ENCODE peak calls at places on chromosomes 11 and 22, in six cellular contexts. I is uterus, J is thoracic aorta, V is HL-60, F is mucosa of descending colon, P is brain microvascular endothelial cell. W is an unnamed sample.
A peak's percentile ranks its signal among the peaks of the same experiment; 100 is the strongest.

GRCh38 chr22:35539910-35540599 is 576 bp upstream of the RASD2 start:
- DNase-seq in P (no peak), V (peak; percentile 16), I (peak; percentile 77), J (no peak), F (peak; percentile 86), W (peak; percentile 35)

GRCh38 chr11:43681543-43681942 is 1.0 kb downstream of the HSD17B12 start:
- DNase-seq in F (no peak), J (no peak), I (no peak), V (no peak), P (no peak), W (peak; percentile 35)

GRCh38 chr11:79758325-79758724 is 317.5 kb upstream of the TENM4 start:
- DNase-seq in I (no peak), P (no peak), V (no peak), F (no peak), J (no peak), W (no peak)

GRCh38 chr11:92216789-92217188 is 7.8 kb upstream of the FAT3 start:
- DNase-seq in J (no peak), F (no peak), P (no peak), V (no peak), I (no peak), W (no peak)

GRCh38 chr22:46866591-46866990 is 104.1 kb downstream of the TBC1D22A start:
- DNase-seq in F (no peak), J (no peak), P (peak; percentile 91), I (no peak), V (no peak), W (peak; percentile 91)

GRCh38 chr11:11584446-11584810 is 37.4 kb downstream of the GALNT18 start:
- DNase-seq in F (no peak), I (no peak), P (peak; percentile 83), V (no peak), J (no peak), W (peak; percentile 77)

GRCh38 chr11:15229069-15229468 is 114.3 kb downstream of the INSC start:
- DNase-seq in J (no peak), V (no peak), F (no peak), I (no peak), P (no peak), W (peak; percentile 24)

GRCh38 chr11:74311352-74311926 is at the start of gene P4HA3:
- DNase-seq in F (peak; percentile 87), P (peak; percentile 21), I (peak; percentile 70), V (peak; percentile 57), J (no peak), W (peak; percentile 55)

GRCh38 chr22:28440517-28441366 is 238.9 kb downstream of the TTC28 start:
- DNase-seq in I (no peak), V (no peak), P (peak; percentile 24), J (no peak), F (no peak), W (peak; percentile 75)

GRCh38 chr22:37659066-37659896 is 758 bp downstream of the PDXP start:
- DNase-seq in J (no peak), I (no peak), V (no peak), F (peak; percentile 81), P (no peak), W (no peak)

GRCh38 chr22:44889233-44889878 is 120.4 kb downstream of the PHF21B start:
- DNase-seq in P (no peak), J (no peak), I (no peak), F (no peak), V (no peak), W (no peak)

GRCh38 chr11:14300661-14301304 is 58.2 kb downstream of the RRAS2 start:
- DNase-seq in P (peak; percentile 76), V (peak; percentile 75), F (no peak), I (peak; percentile 43), J (peak; percentile 6), W (peak; percentile 88)

GRCh38 chr11:113417428-113417827 is 29.8 kb downstream of the ANKK1 start:
- DNase-seq in P (no peak), F (no peak), V (no peak), I (no peak), J (no peak), W (no peak)

GRCh38 chr11:35525501-35526175 is at the start of gene PAMR1:
- DNase-seq in V (no peak), J (no peak), F (peak; percentile 39), I (peak; percentile 77), P (peak; percentile 74), W (peak; percentile 93)

GRCh38 chr11:35531246-35531645 is 5.8 kb upstream of the PAMR1 start:
- DNase-seq in I (no peak), J (no peak), P (no peak), V (no peak), F (no peak), W (no peak)

GRCh38 chr11:35526370-35526792 is 965 bp upstream of the PAMR1 start:
- DNase-seq in F (no peak), V (no peak), I (no peak), J (no peak), P (peak; percentile 73), W (peak; percentile 60)

GRCh38 chr11:35524780-35525179 is 636 bp downstream of the PAMR1 start:
- DNase-seq in P (peak; percentile 52), V (no peak), I (no peak), J (no peak), F (no peak), W (peak; percentile 72)

GRCh38 chr11:35529971-35530495 is 4.6 kb upstream of the PAMR1 start:
- DNase-seq in I (peak; percentile 45), V (no peak), F (no peak), P (peak; percentile 87), J (peak; percentile 21), W (peak; percentile 91)
- TF ChIP-seq CTCF in I (no peak), V (no peak), F (no peak), P (no peak), J (no peak), W (no peak)

GRCh38 chr22:41561788-41562187 is 978 bp downstream of the CSDC2 start:
- DNase-seq in I (no peak), V (no peak), F (peak; percentile 19), P (no peak), J (no peak), W (no peak)

GRCh38 chr22:41560095-41560487 is 719 bp upstream of the CSDC2 start:
- DNase-seq in I (no peak), V (no peak), F (no peak), J (no peak), P (no peak), W (no peak)

GRCh38 chr22:41563051-41563711 is 2.4 kb downstream of the CSDC2 start:
- DNase-seq in I (peak; percentile 74), P (peak; percentile 70), V (no peak), F (peak; percentile 19), J (no peak), W (peak; percentile 83)

GRCh38 chr22:41562461-41562860 is 1.7 kb downstream of the CSDC2 start:
- DNase-seq in J (no peak), F (no peak), P (no peak), V (no peak), I (no peak), W (no peak)

DNA sequence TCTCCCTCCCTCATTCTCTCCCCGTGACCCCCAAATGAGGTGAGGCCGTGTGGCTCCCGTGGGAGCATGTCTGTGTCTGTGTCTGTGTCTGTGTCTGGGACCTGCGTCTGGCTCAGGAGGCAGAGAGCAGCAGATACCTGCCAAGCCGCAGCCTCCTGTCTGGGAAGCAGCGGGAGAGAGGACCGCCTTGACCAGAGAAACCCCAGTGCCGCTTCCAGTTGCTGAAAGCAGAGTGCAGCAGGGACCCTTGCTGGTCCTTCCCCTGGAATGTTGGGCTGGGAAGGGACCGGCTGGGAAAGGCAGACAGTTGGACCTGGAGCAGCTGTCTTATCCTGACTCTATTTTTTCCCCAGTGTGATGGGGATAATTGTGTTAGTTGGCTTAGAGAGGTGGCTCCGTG is 525 bp downstream of the CSDC2 start:
- DNase-seq in P (no peak), F (no peak), I (no peak), J (no peak), V (no peak), W (peak; percentile 35)
- H3K4me3 ChIP-seq in P (peak overlapping the region; percentile 31), F (no peak overlapping the region), I (peak overlapping the region; percentile 60), J (peak overlapping the region; percentile 76), V (no peak overlapping the region), W (peak overlapping the region; percentile 59)

GRCh38 chr11:235998-236773 is at the start of gene SIRT3:
- DNase-seq in I (peak; percentile 79), J (peak; percentile 19), F (peak; percentile 91), P (peak; percentile 60), V (peak; percentile 88), W (peak; percentile 82)
- TF ChIP-seq CTCF in I (peak; percentile 36), J (peak; percentile 31), F (no peak), P (peak; percentile 6), V (no peak), W (no peak)

GRCh38 chr11:65420506-65421203 is 1.9 kb upstream of the NEAT1 start:
- DNase-seq in I (no peak), P (no peak), J (no peak), V (no peak), F (no peak), W (no peak)

GRCh38 chr11:65421204-65422103 is 1.1 kb upstream of the NEAT1 start:
- DNase-seq in F (peak; percentile 90), V (peak; percentile 94), I (peak; percentile 96), P (peak; percentile 96), J (peak; percentile 97), W (peak; percentile 100)

GRCh38 chr11:65418681-65419459 is 3.7 kb upstream of the NEAT1 start:
- DNase-seq in J (peak; percentile 91), F (peak; percentile 95), P (peak; percentile 93), I (peak; percentile 96), V (peak; percentile 99), W (peak; percentile 100)

GRCh38 chr11:65419460-65419772 is 3.2 kb upstream of the NEAT1 start:
- DNase-seq in I (peak; percentile 43), J (no peak), F (peak; percentile 59), P (no peak), V (no peak), W (no peak)

DNA sequence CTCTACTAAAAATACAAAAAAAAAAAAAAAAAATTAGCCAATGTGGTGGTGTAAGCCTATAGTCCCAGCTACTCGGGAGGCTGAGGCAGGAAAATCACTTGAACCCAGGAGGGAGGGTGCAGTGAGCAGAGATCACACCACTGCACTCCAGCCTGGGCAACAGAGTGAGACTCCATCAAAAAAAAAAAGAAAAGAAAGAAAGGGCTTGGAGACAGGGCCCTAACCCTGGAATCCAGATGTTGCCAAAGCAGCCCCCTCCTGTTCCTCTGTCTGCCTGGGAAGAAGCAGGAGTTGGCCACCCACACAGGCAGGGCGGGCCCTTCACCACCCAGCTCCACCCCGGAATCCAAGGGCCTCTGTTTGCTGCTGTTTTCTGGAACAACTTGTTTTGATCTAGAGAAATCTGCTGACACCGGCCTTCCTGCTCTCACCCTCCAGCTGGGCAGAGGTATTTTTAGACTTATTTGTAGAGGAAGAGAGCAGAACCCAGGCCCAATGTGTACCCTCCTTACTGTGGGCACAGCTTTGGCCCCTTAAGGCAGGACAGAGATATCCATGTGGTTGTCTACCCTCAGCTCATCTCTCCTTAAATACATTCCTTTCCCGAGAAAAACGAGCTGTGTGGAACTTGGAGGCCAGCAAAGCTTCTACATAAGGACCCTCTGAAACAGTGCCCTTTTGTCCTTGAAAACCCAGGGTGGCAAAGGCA is 2.7 kb upstream of the NEAT1 start:
- DNase-seq in P (peak; percentile 92), F (peak; percentile 91), J (peak; percentile 84), I (peak; percentile 90), V (peak; percentile 85), W (peak; percentile 99)
- H3K4me3 ChIP-seq in P (peak overlapping the region; percentile 15), F (no peak overlapping the region), J (peak overlapping the region; percentile 94), I (peak overlapping the region; percentile 26), V (no peak overlapping the region), W (no peak overlapping the region)

GRCh38 chr11:127070808-127071207 is 70.2 kb upstream of the KIRREL3 start:
- DNase-seq in V (no peak), I (no peak), J (no peak), F (no peak), P (no peak), W (no peak)

GRCh38 chr11:127071606-127072005 is 71.0 kb upstream of the KIRREL3 start:
- DNase-seq in I (no peak), J (no peak), V (no peak), F (no peak), P (no peak), W (no peak)

GRCh38 chr11:127073621-127074020 is 73.1 kb upstream of the KIRREL3 start:
- DNase-seq in V (no peak), I (no peak), J (no peak), F (no peak), P (no peak), W (no peak)

GRCh38 chr11:127074151-127074761 is 73.7 kb upstream of the KIRREL3 start:
- DNase-seq in J (no peak), V (no peak), I (no peak), P (peak; percentile 9), F (peak; percentile 43), W (no peak)
- TF ChIP-seq CTCF in J (no peak), V (no peak), I (no peak), P (peak; percentile 54), F (no peak), W (no peak)

W was measured in choroid plexus epithelial cell.